ENCODE peak calls at places on chromosomes 13 and 19, in five cellular contexts. K is GM12878, A is SK-N-SH, J is IMR-90, S is K562. D is an unnamed sample.

GRCh38 chr13:38803566-38803965 is 116.7 kb downstream of the FREM2 start:
- DNase-seq in J (no peak), A (no peak), S (no peak), K (no peak), D (no peak)

GRCh38 chr13:40863723-40864122 is 74.3 kb downstream of the SLC25A15 start:
- DNase-seq in J (no peak), S (no peak), K (no peak), A (peak; percentile 24), D (no peak)

GRCh38 chr19:3809881-3810707 is 23.9 kb upstream of the MATK start:
- DNase-seq in K (no peak), A (no peak), J (no peak), S (no peak), D (no peak)

GRCh38 chr13:34435338-34435737 is 506.7 kb upstream of the NBEA start:
- DNase-seq in J (no peak), S (no peak), A (no peak), K (no peak), D (no peak)

GRCh38 chr13:29999492-30000372 is 149.3 kb upstream of the UBL3 start:
- DNase-seq in K (no peak), J (no peak), A (no peak), S (no peak), D (no peak)

GRCh38 chr13:74015137-74015536 is 119.1 kb downstream of the KLF12 start:
- DNase-seq in K (no peak), S (no peak), A (no peak), J (peak; percentile 39), D (no peak)

GRCh38 chr19:21434967-21435544 is 38.1 kb downstream of the ZNF493 start:
- DNase-seq in J (no peak), S (no peak), A (peak; percentile 34), K (no peak), D (no peak)

GRCh38 chr19:37329686-37330085 is 41.2 kb upstream of the ZNF527 start:
- DNase-seq in A (peak; percentile 32), J (no peak), K (no peak), S (no peak), D (peak; percentile 32)

GRCh38 chr19:54478677-54479266 is 5.7 kb upstream of the CDC42EP5 start:
- DNase-seq in S (peak; percentile 50), K (no peak), A (peak; percentile 57), J (peak; percentile 49), D (peak; percentile 59)

GRCh38 chr13:36374063-36374462 is 27.9 kb upstream of the SPART start:
- DNase-seq in S (no peak), J (no peak), K (no peak), A (no peak), D (no peak)

GRCh38 chr19:29492761-29493160 is 33.0 kb upstream of the VSTM2B start:
- DNase-seq in J (peak; percentile 1), A (no peak), K (no peak), S (no peak), D (no peak)

GRCh38 chr19:52212572-52213255 is 22.9 kb downstream of the PPP2R1A start:
- DNase-seq in K (no peak), J (no peak), A (no peak), S (no peak), D (no peak)

DNA sequence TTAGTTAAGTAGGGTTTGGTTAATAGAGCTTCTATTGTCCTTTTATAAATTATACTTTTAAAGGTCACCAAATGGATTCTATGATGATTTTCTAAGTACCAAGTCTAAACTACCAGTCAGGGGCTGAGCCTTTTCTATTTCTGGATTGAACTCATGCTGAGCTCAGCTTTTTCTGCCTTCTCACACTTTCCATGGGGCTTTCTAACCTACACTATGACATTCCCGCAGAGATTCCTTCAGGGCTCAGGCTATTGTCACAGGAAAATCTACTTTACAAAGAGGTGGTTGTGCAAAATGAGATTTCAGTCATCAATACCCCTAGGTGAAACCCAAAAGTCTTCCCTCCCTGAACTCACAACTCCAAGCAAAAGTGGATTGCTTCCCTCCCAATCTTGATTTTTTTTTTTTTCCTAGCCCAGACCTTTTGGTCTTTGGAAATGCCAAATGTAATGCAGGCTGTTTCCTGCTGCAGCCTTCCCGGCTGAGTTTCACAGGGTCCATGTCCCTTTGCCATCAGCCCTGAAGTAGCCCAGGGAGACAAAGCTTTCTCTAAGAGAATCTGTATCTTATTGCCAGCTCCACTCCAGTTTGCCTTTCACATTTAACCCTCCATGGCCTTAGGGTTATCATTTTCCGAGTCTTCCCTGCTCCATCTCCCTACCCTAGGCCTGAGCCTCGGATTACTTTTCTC is 13.6 kb downstream of the C13orf42 start:
- DNase-seq in J (no peak), K (no peak), S (no peak), A (no peak), D (no peak)
- TF ChIP-seq MXI1 in J (no peak), K (no peak), S (no peak), A (no peak), D (no peak)

GRCh38 chr19:41994994-41995958 is 1.2 kb upstream of the ATP1A3 start:
- DNase-seq in S (no peak), J (no peak), K (peak; percentile 2), A (no peak), D (no peak)
- TF ChIP-seq MXI1 in S (no peak), J (no peak), K (no peak), A (no peak), D (no peak)

GRCh38 chr13:110371550-110372465 is 64.7 kb downstream of the COL4A2 start:
- DNase-seq in A (peak; percentile 76), S (no peak), K (peak; percentile 40), J (peak; percentile 50), D (no peak)
- TF ChIP-seq MXI1 in A (peak; percentile 74), S (no peak), K (no peak), J (no peak), D (no peak)

DNA sequence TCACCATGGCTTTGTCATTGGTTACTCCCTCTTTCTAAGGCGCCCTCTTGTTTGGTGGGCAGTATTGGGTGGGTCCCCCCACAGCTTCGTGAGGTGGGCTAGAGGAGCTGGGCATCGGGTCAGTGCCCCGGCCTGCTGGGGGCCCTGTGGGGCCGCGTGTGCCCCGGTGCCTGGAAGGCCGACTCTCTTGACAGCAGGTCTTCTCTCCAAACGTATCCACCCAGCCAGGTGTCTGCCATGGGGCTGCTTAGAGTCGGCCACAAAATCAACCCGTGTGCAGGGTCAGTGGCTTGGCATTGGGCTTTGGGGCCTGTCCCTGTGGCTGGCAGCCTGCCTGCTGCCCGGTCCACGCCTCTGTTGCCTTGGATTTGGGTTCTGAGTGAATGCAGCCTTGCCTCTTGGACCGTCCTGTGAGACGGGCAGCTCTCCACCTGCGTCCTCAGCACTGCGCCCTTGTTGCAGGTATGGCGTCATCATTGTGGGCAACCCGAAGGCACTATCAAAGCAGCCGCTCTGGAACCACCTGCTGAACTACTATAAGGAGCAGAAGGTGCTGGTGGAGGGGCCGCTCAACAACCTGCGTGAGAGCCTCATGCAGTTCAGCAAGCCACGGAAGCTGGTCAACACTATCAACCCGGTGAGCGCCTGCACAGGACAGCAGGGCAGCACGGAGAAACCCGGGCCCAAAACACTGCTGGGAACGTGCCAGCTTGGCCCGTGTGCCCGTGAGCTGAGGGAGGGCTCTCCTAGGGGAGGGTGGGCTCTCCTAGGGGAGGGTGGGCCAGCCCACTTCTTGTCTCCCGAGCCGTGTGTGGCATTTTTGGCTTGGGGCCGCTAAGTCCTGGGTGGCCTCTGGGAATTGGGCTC is 31.4 kb downstream of the UPF1 start:
- DNase-seq in J (no peak), S (no peak), A (no peak), K (no peak), D (no peak)
- TF ChIP-seq MXI1 in J (no peak), S (no peak), A (no peak), K (no peak), D (no peak)

D was measured in HepG2.